ENCODE peak calls at places on chromosomes 6 and 20, in four cellular contexts. J is GM12878, P is WTC11, H is HepG2. M is an unnamed sample.

GRCh38 chr20:40442181-40442963 is 246.7 kb downstream of the MAFB start:
- DNase-seq in H (no peak), J (no peak), P (peak), M (no peak)

GRCh38 chr20:56630086-56630493 is 984 bp downstream of the TFAP2C start:
- DNase-seq in J (no peak), P (peak), H (no peak), M (peak)

GRCh38 chr6:37170273-37171140 is 555 bp downstream of the PIM1 start:
- DNase-seq in H (no peak), P (peak), J (no peak), M (peak)

GRCh38 chr6:22079788-22080187 is 217.0 kb downstream of the PRL start:
- DNase-seq in J (no peak), P (no peak), H (no peak), M (no peak)

GRCh38 chr6:5061152-5061551 is 24.0 kb upstream of the PPP1R3G start:
- DNase-seq in J (no peak), H (peak), P (no peak), M (no peak)

GRCh38 chr6:35033683-35034082 is 107.5 kb downstream of the TCP11 start:
- DNase-seq in J (no peak), H (no peak), P (no peak), M (no peak)

GRCh38 chr6:27743787-27744186 is 168.4 kb downstream of the OR2B2 start:
- DNase-seq in J (no peak), P (peak), H (no peak), M (no peak)

GRCh38 chr20:36542019-36542488 is 735 bp downstream of the MYL9 start:
- DNase-seq in J (no peak), P (peak), H (peak), M (peak)

GRCh38 chr6:114541794-114542193 is 199.0 kb upstream of the HS3ST5 start:
- DNase-seq in P (no peak), H (no peak), J (no peak), M (no peak)

GRCh38 chr20:62135573-62136266 is 7.5 kb downstream of the PSMA7 start:
- DNase-seq in J (no peak), P (no peak), H (no peak), M (no peak)

GRCh38 chr6:27091661-27092315 is 155.7 kb upstream of the PRSS16 start:
- DNase-seq in H (peak), P (peak), J (peak), M (peak)

GRCh38 chr20:34108616-34109174 is 3.3 kb downstream of the EIF2S2 start:
- DNase-seq in J (no peak), H (no peak), P (no peak), M (no peak)
- TF ChIP-seq CBFB in J (no peak), H (no peak), P (no peak), M (no peak)

GRCh38 chr20:32969356-32970114 is 34.7 kb downstream of the SUN5 start:
- DNase-seq in J (no peak), H (no peak), P (no peak), M (no peak)
- TF ChIP-seq CBFB in J (no peak), H (no peak), P (no peak), M (no peak)

GRCh38 chr6:99801805-99802204 is 192.2 kb downstream of the MCHR2 start:
- DNase-seq in P (no peak), H (no peak), J (no peak), M (no peak)

GRCh38 chr6:99802396-99803031 is 191.5 kb downstream of the MCHR2 start:
- DNase-seq in J (no peak), P (peak), H (no peak), M (peak)
- TF ChIP-seq CBFB in J (no peak), P (no peak), H (no peak), M (no peak)

GRCh38 chr20:46230811-46231282 is 77.5 kb downstream of the CDH22 start:
- DNase-seq in J (no peak), P (peak), H (peak), M (peak)
- TF ChIP-seq CBFB in J (no peak), P (peak), H (no peak), M (no peak)

GRCh38 chr20:33732166-33732970 is 572 bp downstream of the ZNF341 start:
- DNase-seq in H (peak), P (peak), J (peak), M (peak)
- TF ChIP-seq CBFB in H (peak), P (no peak), J (no peak), M (no peak)

DNA sequence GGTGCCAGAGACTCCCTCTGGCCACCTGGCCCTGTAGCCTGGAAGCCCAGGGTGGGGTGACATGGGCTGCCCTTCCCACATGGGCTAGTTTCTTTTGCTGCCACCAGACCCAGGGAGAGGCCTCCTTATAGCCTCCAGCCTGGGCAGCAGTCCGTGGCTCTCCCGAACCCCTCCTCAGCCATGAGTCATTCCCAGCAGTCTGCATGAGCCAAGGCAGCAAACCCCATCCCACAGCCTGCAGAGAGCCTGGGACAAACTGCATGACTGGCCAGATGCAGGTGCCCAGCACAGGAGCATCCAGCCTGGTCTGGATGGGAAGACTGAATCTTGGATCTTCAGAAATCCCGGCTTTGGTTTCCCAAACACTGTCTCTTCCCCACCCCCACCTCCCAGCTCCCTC is 75.7 kb downstream of the MRPL14 start:
- DNase-seq in P (no peak), H (no peak), J (no peak), M (no peak)
- TF ChIP-seq CBFB in P (no peak), H (no peak), J (no peak), M (no peak)

GRCh38 chr6:137900815-137901214 is 33.8 kb downstream of the TNFAIP3 start:
- DNase-seq in J (no peak), H (no peak), P (no peak), M (no peak)

GRCh38 chr6:137901454-137901853 is 34.4 kb downstream of the TNFAIP3 start:
- DNase-seq in H (peak), P (no peak), J (no peak), M (no peak)

GRCh38 chr6:137903933-137904821 is 37.1 kb downstream of the TNFAIP3 start:
- DNase-seq in J (no peak), P (no peak), H (peak), M (peak)

GRCh38 chr6:137903274-137903932 is 36.3 kb downstream of the TNFAIP3 start:
- DNase-seq in H (no peak), P (no peak), J (no peak), M (no peak)

GRCh38 chr6:137902721-137903120 is 35.7 kb downstream of the TNFAIP3 start:
- DNase-seq in H (no peak), J (no peak), P (no peak), M (no peak)
- TF ChIP-seq CBFB in H (no peak), J (no peak), P (no peak), M (no peak)

DNA sequence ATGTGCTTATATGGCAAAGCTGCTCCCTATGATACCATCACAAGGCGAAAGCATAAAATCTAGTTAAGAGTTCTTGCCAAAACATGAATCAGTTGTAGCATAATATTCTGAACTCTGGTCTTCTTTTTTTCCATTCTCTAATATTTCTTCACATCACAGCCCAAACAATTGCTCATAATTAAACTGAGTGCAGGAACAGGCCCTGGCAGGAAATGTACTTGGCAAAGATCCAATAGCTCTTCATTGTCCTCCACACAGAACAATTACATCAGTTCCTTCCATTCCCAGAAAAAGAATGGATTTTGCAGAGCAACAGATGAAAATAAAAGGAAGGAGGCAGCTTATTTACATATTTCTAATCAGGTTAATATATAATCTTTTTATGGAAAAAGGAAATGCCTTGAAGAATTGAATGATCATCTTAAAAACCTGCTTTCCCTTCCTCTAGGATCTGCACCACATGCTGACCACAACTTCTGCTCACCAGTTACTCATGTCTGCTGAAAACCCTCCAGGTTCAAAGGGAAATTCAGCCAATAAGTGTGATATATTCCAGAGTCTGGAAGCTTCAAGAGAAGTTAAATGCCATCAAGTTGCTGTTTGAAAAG is 123.3 kb upstream of the COL21A1 start:
- DNase-seq in H (peak), J (peak), P (no peak), M (no peak)
- TF ChIP-seq CBFB in H (no peak), J (peak), P (no peak), M (no peak)

M was measured in K562.